ENCODE peak calls at places on chromosomes 4 and X, in six cellular contexts. Z, A, L, O, X and S are unnamed samples. For H3K4me1, the result is how much of the 10 kb centered on the place peaks cover.

GRCh38 chr4:57023104-57023503 is 44.4 kb downstream of the POLR2B start:
- DNase-seq in Z (peak), A (no peak), L (peak), O (no peak), X (no peak), S (no peak)

GRCh38 chr4:86032476-86033022 is 327.3 kb downstream of the MAPK10 start:
- DNase-seq in Z (peak), A (no peak), L (peak), O (peak), X (no peak), S (no peak)

GRCh38 chr4:7956306-7957112 is 16.8 kb upstream of the AFAP1 start:
- DNase-seq in Z (peak), A (no peak), L (peak), O (peak), X (no peak), S (no peak)

GRCh38 chrX:92232182-92232581 is 453.0 kb downstream of the PCDH11X start:
- DNase-seq in Z (no peak), A (no peak), L (peak), O (peak), X (no peak), S (no peak)

GRCh38 chr4:16496501-16496900 is 270.2 kb upstream of the TAPT1 start:
- DNase-seq in Z (peak), A (no peak), L (peak), O (no peak), X (no peak), S (no peak)

GRCh38 chr4:40185830-40186664 is 10.8 kb upstream of the RHOH start:
- DNase-seq in Z (no peak), A (no peak), L (peak), O (no peak), X (no peak), S (no peak)

GRCh38 chrX:77572322-77572721 is 125.1 kb downstream of the FGF16 start:
- DNase-seq in Z (no peak), A (no peak), L (peak), O (no peak), X (no peak), S (no peak)

GRCh38 chrX:117215683-117216082 is 752.9 kb upstream of the CT83 start:
- DNase-seq in Z (no peak), A (no peak), L (no peak), O (no peak), X (no peak), S (no peak)

GRCh38 chr4:34676390-34676789 is 1567.9 kb downstream of the ARAP2 start:
- DNase-seq in Z (peak), A (no peak), L (no peak), O (no peak), X (no peak), S (no peak)

GRCh38 chr4:28481565-28481964 is 1620.9 kb downstream of the STIM2 start:
- DNase-seq in Z (no peak), A (no peak), L (no peak), O (no peak), X (no peak), S (no peak)

GRCh38 chr4:147550626-147551250 is 66.5 kb upstream of the TMEM184C start:
- DNase-seq in Z (peak), A (no peak), L (peak), O (no peak), X (no peak), S (no peak)

GRCh38 chr4:48899950-48900349 is 6.6 kb downstream of the OCIAD2 start:
- DNase-seq in Z (peak), A (no peak), L (peak), O (peak), X (no peak), S (no peak)

GRCh38 chr4:3256230-3257124 is 7.5 kb downstream of the MSANTD1 start:
- DNase-seq in Z (no peak), A (peak), L (no peak), O (no peak), X (no peak), S (no peak)

GRCh38 chr4:133130171-133130570 is 18.9 kb upstream of the PCDH10 start:
- DNase-seq in Z (peak), A (no peak), L (no peak), O (peak), X (no peak), S (no peak)

GRCh38 chr4:105548483-105548882 is 3.9 kb upstream of the ARHGEF38 start:
- DNase-seq in Z (peak), A (no peak), L (no peak), O (no peak), X (no peak), S (no peak)

GRCh38 chrX:136321532-136321931 is 20.8 kb downstream of the ADGRG4 start:
- DNase-seq in Z (no peak), A (no peak), L (no peak), O (no peak), X (no peak), S (no peak)

GRCh38 chr4:56641494-56642051 is 39.5 kb downstream of the HOPX start:
- DNase-seq in Z (peak), A (no peak), L (peak), O (peak), X (no peak), S (no peak)

GRCh38 chrX:254630-255215 is 26.5 kb upstream of the PLCXD1 start:
- DNase-seq in Z (no peak), A (no peak), L (no peak), O (no peak), X (no peak), S (no peak)

GRCh38 chr4:148118628-148119027 is 323.6 kb downstream of the NR3C2 start:
- DNase-seq in Z (no peak), A (no peak), L (no peak), O (no peak), X (no peak), S (no peak)

GRCh38 chr4:53937327-53937726 is 127.1 kb downstream of the CHIC2 start:
- DNase-seq in Z (no peak), A (no peak), L (no peak), O (no peak), X (no peak), S (no peak)

GRCh38 chr4:185352202-185352601 is 43.5 kb downstream of the LRP2BP start:
- DNase-seq in Z (no peak), A (no peak), L (no peak), O (no peak), X (no peak), S (no peak)

GRCh38 chrX:109954333-109954732 is 48.6 kb upstream of the TMEM164 start:
- DNase-seq in Z (no peak), A (no peak), L (no peak), O (no peak), X (no peak), S (no peak)

GRCh38 chrX:19799319-19800182 is 87.8 kb downstream of the SH3KBP1 start:
- DNase-seq in Z (no peak), A (no peak), L (peak), O (peak), X (no peak), S (no peak)

GRCh38 chrX:19805054-19805690 is 82.2 kb downstream of the SH3KBP1 start:
- DNase-seq in Z (no peak), A (no peak), L (no peak), O (no peak), X (no peak), S (no peak)

GRCh38 chrX:19807414-19807813 is 80.0 kb downstream of the SH3KBP1 start:
- DNase-seq in Z (no peak), A (no peak), L (no peak), O (no peak), X (no peak), S (no peak)

GRCh38 chrX:19800821-19801220 is 86.6 kb downstream of the SH3KBP1 start:
- DNase-seq in Z (no peak), A (no peak), L (no peak), O (no peak), X (no peak), S (no peak)

DNA sequence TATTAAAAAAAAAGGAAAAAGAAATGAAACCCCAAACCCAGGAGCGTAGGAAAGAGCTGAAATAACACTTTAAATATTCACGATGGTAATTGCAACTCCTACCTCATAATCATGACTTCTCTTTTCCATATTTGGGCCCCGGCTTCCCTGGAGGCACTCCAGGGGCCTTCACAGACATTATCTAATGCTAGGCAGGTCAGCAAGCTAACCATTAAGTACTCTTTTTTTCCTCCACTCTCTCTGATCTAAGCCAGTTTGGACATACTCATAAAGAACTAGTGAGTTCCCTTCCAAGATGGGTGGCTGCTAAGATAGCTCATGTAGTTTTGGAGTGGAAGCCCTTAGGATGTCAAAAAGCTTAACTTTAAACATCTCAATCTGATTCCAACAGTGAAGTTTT is 83.2 kb downstream of the SH3KBP1 start:
- DNase-seq in Z (no peak), A (no peak), L (no peak), O (no peak), X (no peak), S (no peak)
- H4K91ac ChIP-seq in Z (no peak), A (no peak), L (no peak), O (no peak), X (no peak), S (no peak)

DNA sequence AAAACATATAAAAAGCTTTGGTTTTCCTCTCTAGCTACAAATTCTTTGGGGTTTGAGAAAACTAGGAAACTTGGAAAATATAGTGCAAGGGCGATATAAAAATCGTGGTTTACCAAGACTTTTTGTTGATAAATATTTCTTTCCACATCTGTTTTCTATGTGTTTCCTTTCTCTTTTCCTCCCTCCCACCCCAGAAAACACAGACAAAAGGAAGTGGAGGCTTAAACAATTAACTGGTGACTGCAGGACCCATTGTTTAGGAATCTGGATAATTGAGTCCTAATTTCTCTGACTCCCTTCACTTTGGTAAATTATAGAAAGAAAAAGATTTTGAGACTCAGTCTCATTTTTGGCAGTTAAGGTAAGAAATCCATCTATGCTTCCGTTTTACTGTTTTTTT is 203.8 kb downstream of the SPRY1 start:
- DNase-seq in Z (no peak), A (no peak), L (no peak), O (no peak), X (no peak), S (no peak)
- H3K27ac ChIP-seq in Z (peak), A (no peak), L (no peak), O (no peak), X (no peak), S (no peak)

GRCh38 chr4:173651651-173652282 is 121.7 kb upstream of the HAND2 start:
- DNase-seq in Z (no peak), A (no peak), L (no peak), O (no peak), X (no peak), S (no peak)
- H3K4me1 ChIP-seq in Z (under half), A (under half), L (under half), O (under half), X (under half), S (under half)

DNA sequence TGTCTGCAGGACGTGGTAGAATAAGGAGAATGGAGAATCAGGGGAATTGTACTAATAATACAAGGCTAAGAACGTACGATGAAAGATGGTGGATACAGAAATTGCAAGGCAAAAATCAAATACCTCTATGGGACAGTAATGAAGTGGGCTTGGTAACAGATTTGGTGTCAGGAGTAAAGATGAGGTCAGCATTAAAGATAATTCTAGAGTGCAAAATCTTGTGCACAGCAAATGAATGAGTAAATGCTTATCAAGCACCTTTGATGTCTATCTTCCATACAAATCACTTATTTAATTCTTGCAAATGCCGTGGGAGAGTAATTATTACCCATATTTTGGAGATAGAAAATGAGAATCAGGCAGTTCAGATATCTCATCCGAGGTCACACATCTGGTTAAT is 70.9 kb downstream of the DDX60 start:
- DNase-seq in Z (no peak), A (no peak), L (no peak), O (no peak), X (no peak), S (no peak)
- H4K91ac ChIP-seq in Z (no peak), A (no peak), L (no peak), O (no peak), X (no peak), S (no peak)

GRCh38 chr4:169664615-169665014 is 44.2 kb downstream of the CLCN3 start:
- DNase-seq in Z (no peak), A (no peak), L (no peak), O (no peak), X (no peak), S (no peak)
- H3K27ac ChIP-seq in Z (no peak), A (no peak), L (no peak), O (no peak), X (no peak), S (no peak)

DNA sequence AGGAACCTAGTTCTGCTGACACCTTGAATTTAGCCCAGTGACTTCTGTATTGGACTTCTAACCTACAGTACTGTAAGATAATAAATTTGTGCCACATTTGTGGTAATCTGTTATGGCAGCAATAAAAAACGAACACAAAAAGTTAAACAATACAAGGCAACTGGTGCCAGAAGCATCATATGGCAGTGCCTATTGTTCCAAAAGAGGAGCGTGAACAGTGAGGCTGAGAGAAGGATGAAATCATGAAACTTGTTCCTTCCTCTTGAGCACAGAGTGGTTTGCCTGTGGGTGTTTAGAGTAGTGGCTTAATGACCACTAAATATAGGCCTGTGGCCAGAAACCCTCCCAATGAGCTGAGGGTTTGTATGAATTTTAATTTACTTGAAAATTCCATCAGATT is 69.7 kb upstream of the PGRMC2 start:
- DNase-seq in Z (no peak), A (no peak), L (no peak), O (no peak), X (no peak), S (no peak)
- H3K4me1 ChIP-seq in Z (under half), A (under half), L (under half), O (under half), X (under half), S (under half)